ENCODE peak calls at places on chromosomes 13 and 19, in eight cellular contexts. K, R, J, D, I, F, C and Y are unnamed samples. For H3K4me1, the result is how much of the 10 kb centered on the place peaks cover.

GRCh38 chr19:8473652-8474476 is 28.6 kb downstream of the PRAM1 start:
- DNase-seq in K (no peak), R (no peak), J (no peak), D (no peak), I (peak), F (no peak), C (no peak), Y (peak)

GRCh38 chr19:46784262-46785053 is 3.9 kb downstream of the SLC1A5 start:
- DNase-seq in K (peak), R (peak), J (peak), D (peak), I (peak), F (peak), C (peak), Y (peak)

GRCh38 chr19:948842-949496 is 23.1 kb downstream of the ARID3A start:
- DNase-seq in K (no peak), R (no peak), J (peak), D (no peak), I (no peak), F (no peak), C (no peak), Y (no peak)

GRCh38 chr19:46859637-46860124 is 1.1 kb upstream of the ARHGAP35 start:
- DNase-seq in K (no peak), R (no peak), J (peak), D (peak), I (no peak), F (peak), C (no peak), Y (no peak)

GRCh38 chr13:106851251-106851650 is 283.3 kb upstream of the ARGLU1 start:
- DNase-seq in K (no peak), R (no peak), J (no peak), D (no peak), I (no peak), F (no peak), C (no peak), Y (no peak)

GRCh38 chr13:90232291-90232690 is 1115.2 kb upstream of the MIR17HG start:
- DNase-seq in K (peak), R (no peak), J (no peak), D (no peak), I (no peak), F (no peak), C (no peak), Y (no peak)

GRCh38 chr13:111939285-111940278 is 127.4 kb upstream of the SOX1 start:
- DNase-seq in K (no peak), R (no peak), J (no peak), D (no peak), I (no peak), F (no peak), C (no peak), Y (no peak)

GRCh38 chr13:56861472-56861871 is 279.2 kb upstream of the PRR20A start:
- DNase-seq in K (no peak), R (no peak), J (no peak), D (no peak), I (no peak), F (no peak), C (no peak), Y (no peak)

GRCh38 chr19:6672693-6673290 is 2.8 kb upstream of the TNFSF14 start:
- DNase-seq in K (no peak), R (no peak), J (no peak), D (no peak), I (no peak), F (no peak), C (no peak), Y (no peak)

GRCh38 chr19:29805026-29805925 is 6.5 kb upstream of the CCNE1 start:
- DNase-seq in K (no peak), R (no peak), J (no peak), D (peak), I (no peak), F (no peak), C (no peak), Y (no peak)

GRCh38 chr13:53151692-53152421 is 123.2 kb downstream of the OLFM4 start:
- DNase-seq in K (peak), R (peak), J (peak), D (peak), I (peak), F (peak), C (peak), Y (peak)

GRCh38 chr13:55516610-55517009 is 1624.1 kb upstream of the PRR20A start:
- DNase-seq in K (no peak), R (no peak), J (no peak), D (no peak), I (peak), F (no peak), C (no peak), Y (no peak)

GRCh38 chr13:111602874-111603273 is 282.4 kb downstream of the TEX29 start:
- DNase-seq in K (no peak), R (no peak), J (no peak), D (no peak), I (no peak), F (no peak), C (no peak), Y (no peak)

GRCh38 chr19:53768401-53768800 is 55.7 kb downstream of the NLRP12 start:
- DNase-seq in K (no peak), R (no peak), J (no peak), D (no peak), I (no peak), F (no peak), C (no peak), Y (no peak)

GRCh38 chr19:23385404-23385803 is 9.9 kb downstream of the ZNF91 start:
- DNase-seq in K (no peak), R (no peak), J (no peak), D (no peak), I (no peak), F (no peak), C (no peak), Y (no peak)

GRCh38 chr19:33679696-33680095 is 57.9 kb downstream of the CHST8 start:
- DNase-seq in K (no peak), R (no peak), J (no peak), D (no peak), I (no peak), F (no peak), C (no peak), Y (no peak)

GRCh38 chr13:103066991-103067390 is 774 bp upstream of the SLC10A2 start:
- DNase-seq in K (peak), R (peak), J (no peak), D (no peak), I (no peak), F (peak), C (no peak), Y (no peak)

GRCh38 chr13:76210262-76210661 is 574.1 kb downstream of the LMO7 start:
- DNase-seq in K (no peak), R (no peak), J (no peak), D (no peak), I (no peak), F (no peak), C (no peak), Y (no peak)

GRCh38 chr19:19539738-19540703 is 2.0 kb downstream of the CILP2 start:
- DNase-seq in K (peak), R (peak), J (peak), D (peak), I (no peak), F (peak), C (peak), Y (peak)

GRCh38 chr19:609001-609340 is 19.3 kb downstream of the HCN2 start:
- DNase-seq in K (no peak), R (no peak), J (no peak), D (no peak), I (no peak), F (peak), C (no peak), Y (no peak)

GRCh38 chr13:55569082-55569481 is 1571.6 kb upstream of the PRR20A start:
- DNase-seq in K (no peak), R (no peak), J (no peak), D (no peak), I (no peak), F (no peak), C (no peak), Y (no peak)

GRCh38 chr19:55581828-55582223 is 1.2 kb upstream of the ZNF579 start:
- DNase-seq in K (no peak), R (no peak), J (peak), D (peak), I (no peak), F (no peak), C (no peak), Y (no peak)

GRCh38 chr19:42037649-42038048 is 32.4 kb downstream of the GRIK5 start:
- DNase-seq in K (no peak), R (no peak), J (no peak), D (no peak), I (no peak), F (no peak), C (no peak), Y (no peak)

GRCh38 chr13:44575741-44576395 is at the start of gene TSC22D1:
- DNase-seq in K (peak), R (peak), J (peak), D (peak), I (peak), F (peak), C (no peak), Y (peak)

GRCh38 chr19:28934626-28935025 is 278.3 kb downstream of the UQCRFS1 start:
- DNase-seq in K (no peak), R (no peak), J (no peak), D (peak), I (no peak), F (no peak), C (no peak), Y (no peak)

GRCh38 chr13:78657699-78658629 is 991 bp downstream of the OBI1 start:
- DNase-seq in K (peak), R (no peak), J (no peak), D (peak), I (peak), F (peak), C (no peak), Y (peak)

GRCh38 chr19:37979547-37980082 is 72.6 kb downstream of the SIPA1L3 start:
- DNase-seq in K (no peak), R (no peak), J (peak), D (no peak), I (no peak), F (peak), C (no peak), Y (peak)

GRCh38 chr19:45746866-45747265 is 13.6 kb downstream of the MEIOSIN start:
- DNase-seq in K (no peak), R (no peak), J (no peak), D (no peak), I (no peak), F (no peak), C (no peak), Y (no peak)

GRCh38 chr19:9445037-9445436 is 9.7 kb upstream of the ZNF266 start:
- DNase-seq in K (no peak), R (no peak), J (no peak), D (no peak), I (no peak), F (no peak), C (no peak), Y (no peak)

GRCh38 chr19:43697295-43697694 is 18.6 kb upstream of the IRGC start:
- DNase-seq in K (no peak), R (no peak), J (no peak), D (no peak), I (no peak), F (no peak), C (no peak), Y (no peak)

GRCh38 chr19:30696514-30696913 is 324.3 kb downstream of the ZNF536 start:
- DNase-seq in K (peak), R (peak), J (peak), D (no peak), I (peak), F (peak), C (no peak), Y (peak)

GRCh38 chr19:46471116-46471733 is at the start of gene PNMA8A:
- DNase-seq in K (peak), R (peak), J (peak), D (peak), I (no peak), F (peak), C (no peak), Y (no peak)

GRCh38 chr13:47426126-47426849 is 529.4 kb upstream of the HTR2A start:
- DNase-seq in K (no peak), R (no peak), J (no peak), D (peak), I (no peak), F (no peak), C (no peak), Y (no peak)
- H3K4me1 ChIP-seq in K (under half), R (under half), J (under half), D (under half), I (under half), F (under half), C (under half), Y (under half)

GRCh38 chr19:16315825-16316505 is 8.7 kb upstream of the KLF2 start:
- DNase-seq in K (no peak), R (no peak), J (peak), D (peak), I (no peak), F (no peak), C (no peak), Y (no peak)
- TF ChIP-seq EZH2phosphoT487 in K (no peak), R (no peak), J (no peak), D (no peak), I (no peak), F (no peak), C (no peak), Y (no peak)

GRCh38 chr13:22014469-22014868 is 343.6 kb downstream of the FGF9 start:
- DNase-seq in K (no peak), R (no peak), J (peak), D (peak), I (no peak), F (no peak), C (no peak), Y (no peak)
- H3K4me1 ChIP-seq in K (under half), R (under half), J (under half), D (under half), I (under half), F (under half), C (under half), Y (under half)

GRCh38 chr13:99086149-99086868 is 108.4 kb upstream of the DOCK9 start:
- DNase-seq in K (peak), R (peak), J (peak), D (peak), I (peak), F (peak), C (no peak), Y (peak)

GRCh38 chr13:99085846-99086148 is 107.9 kb upstream of the DOCK9 start:
- DNase-seq in K (no peak), R (no peak), J (no peak), D (no peak), I (no peak), F (no peak), C (no peak), Y (no peak)

GRCh38 chr13:99086869-99087129 is 108.9 kb upstream of the DOCK9 start:
- DNase-seq in K (no peak), R (no peak), J (no peak), D (no peak), I (peak), F (no peak), C (no peak), Y (no peak)

GRCh38 chr13:99087130-99087953 is 109.5 kb upstream of the DOCK9 start:
- DNase-seq in K (peak), R (peak), J (peak), D (peak), I (peak), F (peak), C (peak), Y (peak)

DNA sequence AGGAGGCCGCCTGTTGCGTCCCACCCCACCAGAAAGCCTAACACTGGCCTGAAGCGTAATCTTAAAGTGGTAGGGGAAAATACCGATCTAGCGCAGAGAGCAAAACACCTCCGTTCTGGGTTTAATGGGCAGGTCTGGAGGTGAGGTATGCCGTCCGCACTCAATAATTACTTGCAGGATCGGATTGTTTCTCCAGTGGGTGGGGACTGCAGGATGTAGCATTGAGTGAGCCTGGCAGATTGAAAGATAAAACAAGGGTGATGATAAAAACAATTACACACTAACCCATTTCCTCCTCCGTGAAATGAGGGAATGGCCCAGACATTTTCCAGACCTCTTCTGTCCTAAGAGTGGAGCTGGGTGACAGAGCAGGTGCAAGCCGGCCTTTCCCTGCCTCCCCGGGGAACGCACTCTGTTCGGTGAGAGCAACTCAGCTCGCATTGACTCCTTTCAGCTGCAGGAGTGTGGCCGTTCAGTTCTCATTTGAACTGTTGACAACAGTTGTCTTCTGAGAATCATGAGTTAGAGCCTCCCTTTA is 110.2 kb upstream of the DOCK9 start:
- DNase-seq in K (peak), R (peak), J (peak), D (no peak), I (peak), F (peak), C (no peak), Y (peak)
- TF ChIP-seq EZH2phosphoT487 in K (no peak), R (no peak), J (no peak), D (no peak), I (no peak), F (no peak), C (no peak), Y (no peak)

GRCh38 chr13:50521191-50521590 is 322.3 kb downstream of the DLEU7 start:
- DNase-seq in K (no peak), R (no peak), J (no peak), D (no peak), I (no peak), F (no peak), C (no peak), Y (peak)

GRCh38 chr13:50524540-50524939 is 319.0 kb downstream of the DLEU7 start:
- DNase-seq in K (no peak), R (no peak), J (no peak), D (no peak), I (no peak), F (no peak), C (no peak), Y (no peak)

GRCh38 chr13:50521750-50522149 is 321.7 kb downstream of the DLEU7 start:
- DNase-seq in K (no peak), R (no peak), J (peak), D (peak), I (no peak), F (no peak), C (no peak), Y (peak)

GRCh38 chr13:50519866-50520265 is 323.6 kb downstream of the DLEU7 start:
- DNase-seq in K (no peak), R (no peak), J (no peak), D (no peak), I (no peak), F (no peak), C (no peak), Y (peak)

GRCh38 chr13:50523307-50523706 is 320.2 kb downstream of the DLEU7 start:
- DNase-seq in K (no peak), R (no peak), J (no peak), D (peak), I (no peak), F (no peak), C (no peak), Y (no peak)
- H3K4me1 ChIP-seq in K (under half), R (under half), J (under half), D (under half), I (under half), F (under half), C (under half), Y (half or more)

GRCh38 chr13:37097008-37097579 is 8.4 kb downstream of the CSNK1A1L start:
- DNase-seq in K (no peak), R (no peak), J (no peak), D (peak), I (no peak), F (no peak), C (no peak), Y (no peak)
- TF ChIP-seq EZH2phosphoT487 in K (no peak), R (no peak), J (no peak), D (no peak), I (no peak), F (no peak), C (no peak), Y (no peak)

DNA sequence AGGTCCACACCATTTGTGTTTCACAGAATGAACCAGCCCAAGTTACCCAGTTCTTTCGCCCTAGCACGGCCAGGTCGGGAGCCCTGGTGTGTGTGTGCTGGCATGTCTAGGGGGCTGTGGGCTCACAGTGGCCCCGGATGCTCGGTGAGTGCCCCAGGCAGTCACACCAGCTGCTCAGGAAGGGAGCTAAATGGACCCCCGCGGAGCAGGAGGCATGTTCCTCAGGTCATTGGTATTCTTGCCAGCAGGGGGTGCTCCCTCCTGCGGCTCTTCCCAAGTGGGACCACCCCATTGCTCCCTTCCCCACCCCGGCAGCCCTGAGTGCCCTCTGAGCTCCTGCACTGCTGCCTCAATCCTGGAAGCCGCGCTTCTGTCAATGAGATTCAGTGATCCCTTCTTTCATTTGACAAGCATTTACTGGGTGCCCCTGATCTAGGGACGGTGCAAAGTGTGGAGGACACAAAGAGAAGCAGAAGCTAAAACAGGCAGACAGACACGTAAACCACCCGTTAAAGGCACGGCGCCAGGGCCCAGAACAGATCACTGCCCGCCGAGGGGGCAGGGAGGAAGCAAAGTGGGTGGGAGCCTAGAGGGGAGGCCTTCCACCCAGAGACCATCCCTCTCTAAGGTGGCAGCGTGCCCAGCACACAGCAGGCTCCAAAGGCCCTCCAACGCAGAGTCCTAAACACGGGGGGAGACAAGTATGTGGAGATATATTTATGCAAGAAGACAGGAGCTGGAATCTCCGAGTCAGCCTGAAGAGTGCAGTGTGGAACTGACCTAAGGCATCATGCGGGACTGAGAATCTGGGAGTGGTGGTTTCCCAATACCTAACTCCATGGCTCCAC is 5.2 kb upstream of the ADPRHL1 start:
- DNase-seq in K (peak), R (peak), J (no peak), D (peak), I (no peak), F (peak), C (no peak), Y (no peak)
- H3K4me1 ChIP-seq in K (under half), R (under half), J (under half), D (under half), I (under half), F (under half), C (under half), Y (under half)